ENCODE peak calls at places on chromosome 14, in five cellular contexts. One of them, this sample, is unnamed.

GRCh38 chr14:105472496-105472991 is 2.1 kb upstream of the CRIP2 start:
- DNase-seq in T-helper 9 cell: no peak
- DNase-seq in RCC 7860: no peak
- DNase-seq in choroid plexus epithelial cell: no peak
- DNase-seq in activated naive CD8-positive, alpha-beta T cell treated with anti-CD3 and anti-CD28 coated beads, Interleukin-2, amount 10 ng/mL, durations not matched to agents 7 days and 5 days: no peak
- DNase-seq in this sample: no peak

GRCh38 chr14:28751467-28752058 is 15.0 kb upstream of the FOXG1 start:
- DNase-seq in RCC 7860: peak
- DNase-seq in activated naive CD8-positive, alpha-beta T cell treated with anti-CD3 and anti-CD28 coated beads, Interleukin-2, amount 10 ng/mL, durations not matched to agents 7 days and 5 days: no peak
- DNase-seq in T-helper 9 cell: no peak
- DNase-seq in choroid plexus epithelial cell: peak
- DNase-seq in this sample: peak

GRCh38 chr14:95460647-95461478 is 55.6 kb downstream of the SYNE3 start:
- DNase-seq in T-helper 9 cell: no peak
- DNase-seq in RCC 7860: peak
- DNase-seq in activated naive CD8-positive, alpha-beta T cell treated with anti-CD3 and anti-CD28 coated beads, Interleukin-2, amount 10 ng/mL, durations not matched to agents 7 days and 5 days: no peak
- DNase-seq in choroid plexus epithelial cell: peak
- DNase-seq in this sample: peak

GRCh38 chr14:61927015-61927414 is 164.8 kb downstream of the SNAPC1 start:
- DNase-seq in RCC 7860: no peak
- DNase-seq in T-helper 9 cell: no peak
- DNase-seq in choroid plexus epithelial cell: peak
- DNase-seq in activated naive CD8-positive, alpha-beta T cell treated with anti-CD3 and anti-CD28 coated beads, Interleukin-2, amount 10 ng/mL, durations not matched to agents 7 days and 5 days: no peak
- DNase-seq in this sample: peak

GRCh38 chr14:104598039-104598438 is 6.5 kb downstream of the TMEM179 start:
- DNase-seq in choroid plexus epithelial cell: no peak
- DNase-seq in T-helper 9 cell: no peak
- DNase-seq in activated naive CD8-positive, alpha-beta T cell treated with anti-CD3 and anti-CD28 coated beads, Interleukin-2, amount 10 ng/mL, durations not matched to agents 7 days and 5 days: no peak
- DNase-seq in RCC 7860: no peak
- DNase-seq in this sample: no peak

GRCh38 chr14:58808828-58809227 is 171.1 kb downstream of the DACT1 start:
- DNase-seq in choroid plexus epithelial cell: peak
- DNase-seq in RCC 7860: no peak
- DNase-seq in T-helper 9 cell: no peak
- DNase-seq in activated naive CD8-positive, alpha-beta T cell treated with anti-CD3 and anti-CD28 coated beads, Interleukin-2, amount 10 ng/mL, durations not matched to agents 7 days and 5 days: no peak
- DNase-seq in this sample: peak

GRCh38 chr14:30214014-30214413 is 286.4 kb upstream of the PRKD1 start:
- DNase-seq in activated naive CD8-positive, alpha-beta T cell treated with anti-CD3 and anti-CD28 coated beads, Interleukin-2, amount 10 ng/mL, durations not matched to agents 7 days and 5 days: no peak
- DNase-seq in T-helper 9 cell: no peak
- DNase-seq in RCC 7860: no peak
- DNase-seq in choroid plexus epithelial cell: peak
- DNase-seq in this sample: peak

GRCh38 chr14:54572316-54572715 is 5.4 kb downstream of the SAMD4A start:
- DNase-seq in T-helper 9 cell: no peak
- DNase-seq in RCC 7860: peak
- DNase-seq in choroid plexus epithelial cell: peak
- DNase-seq in activated naive CD8-positive, alpha-beta T cell treated with anti-CD3 and anti-CD28 coated beads, Interleukin-2, amount 10 ng/mL, durations not matched to agents 7 days and 5 days: no peak
- DNase-seq in this sample: no peak

GRCh38 chr14:92408186-92408585 is 85.2 kb downstream of the SLC24A4 start:
- DNase-seq in RCC 7860: no peak
- DNase-seq in choroid plexus epithelial cell: peak
- DNase-seq in T-helper 9 cell: no peak
- DNase-seq in activated naive CD8-positive, alpha-beta T cell treated with anti-CD3 and anti-CD28 coated beads, Interleukin-2, amount 10 ng/mL, durations not matched to agents 7 days and 5 days: no peak
- DNase-seq in this sample: peak

GRCh38 chr14:62662811-62663477 is 382.3 kb downstream of the KCNH5 start:
- DNase-seq in RCC 7860: no peak
- DNase-seq in activated naive CD8-positive, alpha-beta T cell treated with anti-CD3 and anti-CD28 coated beads, Interleukin-2, amount 10 ng/mL, durations not matched to agents 7 days and 5 days: no peak
- DNase-seq in T-helper 9 cell: no peak
- DNase-seq in choroid plexus epithelial cell: no peak
- DNase-seq in this sample: peak

GRCh38 chr14:78173266-78174001 is 3.3 kb downstream of the NRXN3 start:
- DNase-seq in T-helper 9 cell: no peak
- DNase-seq in activated naive CD8-positive, alpha-beta T cell treated with anti-CD3 and anti-CD28 coated beads, Interleukin-2, amount 10 ng/mL, durations not matched to agents 7 days and 5 days: no peak
- DNase-seq in RCC 7860: no peak
- DNase-seq in choroid plexus epithelial cell: no peak
- DNase-seq in this sample: no peak

GRCh38 chr14:90827919-90828610 is 11.8 kb upstream of the TTC7B start:
- DNase-seq in activated naive CD8-positive, alpha-beta T cell treated with anti-CD3 and anti-CD28 coated beads, Interleukin-2, amount 10 ng/mL, durations not matched to agents 7 days and 5 days: peak
- DNase-seq in RCC 7860: peak
- DNase-seq in choroid plexus epithelial cell: peak
- DNase-seq in T-helper 9 cell: peak
- DNase-seq in this sample: peak

GRCh38 chr14:58947156-58947555 is 241.3 kb upstream of the DAAM1 start:
- DNase-seq in choroid plexus epithelial cell: peak
- DNase-seq in RCC 7860: no peak
- DNase-seq in activated naive CD8-positive, alpha-beta T cell treated with anti-CD3 and anti-CD28 coated beads, Interleukin-2, amount 10 ng/mL, durations not matched to agents 7 days and 5 days: no peak
- DNase-seq in T-helper 9 cell: no peak
- DNase-seq in this sample: peak

GRCh38 chr14:33229269-33229924 is 290.7 kb downstream of the NPAS3 start:
- DNase-seq in T-helper 9 cell: no peak
- DNase-seq in choroid plexus epithelial cell: peak
- DNase-seq in activated naive CD8-positive, alpha-beta T cell treated with anti-CD3 and anti-CD28 coated beads, Interleukin-2, amount 10 ng/mL, durations not matched to agents 7 days and 5 days: no peak
- DNase-seq in RCC 7860: no peak
- DNase-seq in this sample: no peak

GRCh38 chr14:59570122-59570521 is 6.5 kb downstream of the CCDC175 start:
- DNase-seq in RCC 7860: no peak
- DNase-seq in activated naive CD8-positive, alpha-beta T cell treated with anti-CD3 and anti-CD28 coated beads, Interleukin-2, amount 10 ng/mL, durations not matched to agents 7 days and 5 days: no peak
- DNase-seq in T-helper 9 cell: no peak
- DNase-seq in choroid plexus epithelial cell: peak
- DNase-seq in this sample: no peak

GRCh38 chr14:104247336-104248202 is 109.2 kb downstream of the KIF26A start:
- DNase-seq in RCC 7860: no peak
- DNase-seq in choroid plexus epithelial cell: no peak
- DNase-seq in T-helper 9 cell: no peak
- DNase-seq in activated naive CD8-positive, alpha-beta T cell treated with anti-CD3 and anti-CD28 coated beads, Interleukin-2, amount 10 ng/mL, durations not matched to agents 7 days and 5 days: peak
- DNase-seq in this sample: no peak

GRCh38 chr14:22513066-22513812 is 75.8 kb downstream of the DAD1 start:
- DNase-seq in T-helper 9 cell: no peak
- DNase-seq in activated naive CD8-positive, alpha-beta T cell treated with anti-CD3 and anti-CD28 coated beads, Interleukin-2, amount 10 ng/mL, durations not matched to agents 7 days and 5 days: no peak
- DNase-seq in RCC 7860: no peak
- DNase-seq in choroid plexus epithelial cell: no peak
- DNase-seq in this sample: no peak

GRCh38 chr14:63727231-63727735 is 582 bp downstream of the SGPP1 start:
- DNase-seq in activated naive CD8-positive, alpha-beta T cell treated with anti-CD3 and anti-CD28 coated beads, Interleukin-2, amount 10 ng/mL, durations not matched to agents 7 days and 5 days: no peak
- DNase-seq in choroid plexus epithelial cell: peak
- DNase-seq in T-helper 9 cell: peak
- DNase-seq in RCC 7860: no peak
- DNase-seq in this sample: peak

GRCh38 chr14:73227812-73228781 is 9.2 kb upstream of the PAPLN start:
- DNase-seq in T-helper 9 cell: no peak
- DNase-seq in choroid plexus epithelial cell: peak
- DNase-seq in activated naive CD8-positive, alpha-beta T cell treated with anti-CD3 and anti-CD28 coated beads, Interleukin-2, amount 10 ng/mL, durations not matched to agents 7 days and 5 days: no peak
- DNase-seq in RCC 7860: peak
- DNase-seq in this sample: peak

GRCh38 chr14:22896351-22896750 is 13.3 kb downstream of the REM2 start:
- DNase-seq in choroid plexus epithelial cell: no peak
- DNase-seq in RCC 7860: no peak
- DNase-seq in T-helper 9 cell: no peak
- DNase-seq in activated naive CD8-positive, alpha-beta T cell treated with anti-CD3 and anti-CD28 coated beads, Interleukin-2, amount 10 ng/mL, durations not matched to agents 7 days and 5 days: no peak
- DNase-seq in this sample: no peak

GRCh38 chr14:61514006-61514830 is 181.1 kb upstream of the HIF1A start:
- DNase-seq in activated naive CD8-positive, alpha-beta T cell treated with anti-CD3 and anti-CD28 coated beads, Interleukin-2, amount 10 ng/mL, durations not matched to agents 7 days and 5 days: no peak
- DNase-seq in choroid plexus epithelial cell: peak
- DNase-seq in T-helper 9 cell: no peak
- DNase-seq in RCC 7860: no peak
- DNase-seq in this sample: peak

GRCh38 chr14:24817638-24818053 is 183.7 kb upstream of the GZMB start:
- DNase-seq in T-helper 9 cell: no peak
- DNase-seq in RCC 7860: no peak
- DNase-seq in activated naive CD8-positive, alpha-beta T cell treated with anti-CD3 and anti-CD28 coated beads, Interleukin-2, amount 10 ng/mL, durations not matched to agents 7 days and 5 days: no peak
- DNase-seq in choroid plexus epithelial cell: no peak
- DNase-seq in this sample: peak